ENCODE peak calls at places on chromosomes 7 and 10, in four cellular contexts. O is gastrocnemius medialis, P is tibial artery, X is ovary. V is an unnamed sample.

GRCh38 chr10:72025832-72026231 is 61.6 kb downstream of the CHST3 start:
- DNase-seq in O (no peak), P (no peak), X (no peak), V (no peak)

GRCh38 chr10:48798486-48799254 is 114.0 kb downstream of the WDFY4 start:
- DNase-seq in O (no peak), P (no peak), X (no peak), V (no peak)

GRCh38 chr10:100008708-100009282 is 952 bp downstream of the DNMBP start:
- DNase-seq in O (no peak), P (no peak), X (no peak), V (no peak)

GRCh38 chr10:7585228-7585627 is 81.5 kb downstream of the ITIH5 start:
- DNase-seq in O (no peak), P (peak; percentile 46), X (no peak), V (no peak)

GRCh38 chr10:87845624-87846377 is 17.5 kb downstream of the KLLN start:
- DNase-seq in O (no peak), P (no peak), X (no peak), V (no peak)

GRCh38 chr7:117828831-117829230 is 44.4 kb downstream of the CTTNBP2 start:
- DNase-seq in O (no peak), P (no peak), X (no peak), V (no peak)

GRCh38 chr10:15370212-15370740 is 813 bp downstream of the FAM171A1 start:
- DNase-seq in O (no peak), P (no peak), X (peak; percentile 31), V (peak; percentile 13)

GRCh38 chr7:111560773-111561658 is 1.3 kb downstream of the IMMP2L start:
- DNase-seq in O (no peak), P (no peak), X (no peak), V (no peak)

GRCh38 chr7:123440202-123440601 is 94.2 kb downstream of the IQUB start:
- DNase-seq in O (no peak), P (no peak), X (no peak), V (no peak)

GRCh38 chr10:79340646-79341244 is 6.5 kb upstream of the PPIF start:
- DNase-seq in O (no peak), P (no peak), X (no peak), V (peak; percentile 22)

GRCh38 chr7:111796671-111797070 is 234.4 kb upstream of the IMMP2L start:
- DNase-seq in O (no peak), P (no peak), X (no peak), V (no peak)

GRCh38 chr7:12584940-12585339 is 14.4 kb downstream of the SCIN start:
- DNase-seq in O (no peak), P (no peak), X (no peak), V (no peak)

GRCh38 chr7:818031-818699 is 14.1 kb upstream of the SUN1 start:
- DNase-seq in O (no peak), P (no peak), X (no peak), V (no peak)

GRCh38 chr10:28774051-28774995 is 97.0 kb downstream of the BAMBI start:
- DNase-seq in O (no peak), P (no peak), X (no peak), V (no peak)

GRCh38 chr10:75021851-75022250 is 89.6 kb upstream of the SAMD8 start:
- DNase-seq in O (no peak), P (no peak), X (no peak), V (no peak)

GRCh38 chr10:91312031-91312733 is 91.7 kb downstream of the PCGF5 start:
- DNase-seq in O (no peak), P (no peak), X (no peak), V (no peak)

GRCh38 chr7:127380479-127380878 is 12.0 kb downstream of the ZNF800 start:
- DNase-seq in O (no peak), P (no peak), X (no peak), V (no peak)

GRCh38 chr7:142353147-142354058 is 95.5 kb upstream of the PRSS58 start:
- DNase-seq in O (no peak), P (no peak), X (no peak), V (no peak)

GRCh38 chr10:95567903-95568630 is 6.9 kb upstream of the SORBS1 start:
- DNase-seq in O (no peak), P (no peak), X (no peak), V (no peak)

GRCh38 chr10:34760606-34761005 is 54.5 kb downstream of the PARD3 start:
- DNase-seq in O (peak; percentile 89), P (no peak), X (no peak), V (no peak)

GRCh38 chr7:47314728-47315601 is 266.9 kb downstream of the TNS3 start:
- DNase-seq in O (no peak), P (no peak), X (peak; percentile 40), V (no peak)

GRCh38 chr7:151571471-151571870 is 51.8 kb upstream of the RHEB start:
- DNase-seq in O (no peak), P (no peak), X (no peak), V (no peak)

GRCh38 chr7:127383123-127383835 is 9.2 kb downstream of the ZNF800 start:
- DNase-seq in O (no peak), P (no peak), X (no peak), V (no peak)

GRCh38 chr10:96960872-96961271 is 128.8 kb downstream of the LCOR start:
- DNase-seq in O (no peak), P (no peak), X (no peak), V (no peak)

GRCh38 chr7:56290548-56290947 is 174.3 kb upstream of the NUPR2 start:
- DNase-seq in O (no peak), P (no peak), X (no peak), V (no peak)

GRCh38 chr7:56287429-56288138 is 171.4 kb upstream of the NUPR2 start:
- DNase-seq in O (no peak), P (peak; percentile 68), X (no peak), V (no peak)
- H3K4me3 ChIP-seq in O (peak overlapping the region; percentile 47), P (peak overlapping the region; percentile 52), X (no peak overlapping the region), V (no peak overlapping the region)

GRCh38 chr10:110825510-110825909 is 46.2 kb upstream of the PDCD4 start:
- DNase-seq in O (no peak), P (no peak), X (no peak), V (no peak)

GRCh38 chr10:110822708-110823291 is 48.9 kb upstream of the PDCD4 start:
- DNase-seq in O (no peak), P (no peak), X (no peak), V (no peak)

GRCh38 chr10:110824152-110824441 is 47.6 kb upstream of the PDCD4 start:
- DNase-seq in O (no peak), P (no peak), X (no peak), V (no peak)

GRCh38 chr10:110822065-110822707 is 49.5 kb upstream of the PDCD4 start:
- DNase-seq in O (no peak), P (no peak), X (no peak), V (no peak)

DNA sequence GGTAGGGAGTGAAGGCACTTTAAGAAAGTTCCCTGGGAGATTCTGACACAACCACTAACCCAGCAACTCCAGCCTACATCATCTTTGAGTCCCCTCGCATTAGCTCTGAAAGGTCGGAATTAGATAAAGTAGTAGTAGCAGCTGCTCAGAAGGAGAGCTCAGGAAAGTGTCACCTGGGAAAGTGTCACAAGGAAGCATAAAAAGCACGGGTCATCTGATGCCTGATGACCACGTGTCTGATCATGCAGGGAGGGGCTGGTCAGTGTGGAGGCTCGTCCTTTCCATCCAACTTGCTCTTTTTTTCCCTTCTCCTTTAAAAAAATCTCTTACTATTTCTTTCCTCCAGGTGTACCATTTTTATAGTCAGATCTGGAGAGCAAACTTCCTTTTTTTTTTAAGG is 47.1 kb upstream of the PDCD4 start:
- DNase-seq in O (no peak), P (no peak), X (no peak), V (no peak)
- H3K4me1 ChIP-seq in O (peaks cover 75% of the 10 kb centered on the region), P (peaks cover 46% of the 10 kb centered on the region), X (peaks cover 35% of the 10 kb centered on the region), V (no peaks in the 10 kb centered on the region)

GRCh38 chr10:31100662-31101061 is 69.0 kb upstream of the ZNF438 start:
- DNase-seq in O (no peak), P (no peak), X (no peak), V (no peak)
- H3K4me3 ChIP-seq in O (no peak overlapping the region), P (no peak overlapping the region), X (no peak overlapping the region), V (no peak overlapping the region)

GRCh38 chr10:70510904-70511303 is 32.3 kb downstream of the PALD1 start:
- DNase-seq in O (no peak), P (no peak), X (no peak), V (no peak)

GRCh38 chr10:70510453-70510852 is 31.9 kb downstream of the PALD1 start:
- DNase-seq in O (no peak), P (no peak), X (no peak), V (no peak)

GRCh38 chr10:70513848-70514309 is 35.3 kb downstream of the PALD1 start:
- DNase-seq in O (no peak), P (no peak), X (no peak), V (no peak)

GRCh38 chr10:70514591-70514990 is 36.0 kb downstream of the PALD1 start:
- DNase-seq in O (no peak), P (no peak), X (no peak), V (no peak)

DNA sequence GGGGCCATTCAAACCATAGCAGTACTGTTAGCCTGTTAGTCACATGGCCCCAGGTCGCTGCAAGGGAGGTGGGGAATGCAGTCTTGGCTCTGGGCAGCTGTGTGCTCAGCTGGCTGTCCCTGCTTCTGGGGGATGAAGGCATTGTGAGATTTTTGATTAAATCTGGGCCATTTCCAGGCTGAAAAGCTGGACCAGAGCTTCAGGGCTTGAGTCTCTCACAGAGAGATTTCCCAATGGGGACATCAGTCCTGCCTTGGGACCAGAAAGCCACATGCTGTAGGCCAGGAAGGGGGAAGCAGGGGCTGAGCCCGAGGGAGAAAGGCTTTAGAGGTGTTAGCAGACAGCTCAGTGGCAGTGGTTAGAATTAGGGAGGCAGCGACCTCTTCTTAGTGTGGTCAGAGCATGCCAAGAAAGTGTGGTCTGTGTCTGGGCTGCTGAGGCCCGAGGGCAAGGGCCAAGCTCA is 33.6 kb downstream of the PALD1 start:
- DNase-seq in O (no peak), P (no peak), X (no peak), V (no peak)
- H3K4me1 ChIP-seq in O (peaks cover 61% of the 10 kb centered on the region), P (peaks cover 37% of the 10 kb centered on the region), X (peaks cover 47% of the 10 kb centered on the region), V (no peaks in the 10 kb centered on the region)

GRCh38 chr7:128931186-128931798 is 6.4 kb upstream of the IRF5 start:
- DNase-seq in O (no peak), P (no peak), X (no peak), V (no peak)

GRCh38 chr7:128929201-128929808 is 8.4 kb upstream of the IRF5 start:
- DNase-seq in O (no peak), P (no peak), X (no peak), V (no peak)

GRCh38 chr7:128932862-128933821 is 4.6 kb upstream of the IRF5 start:
- DNase-seq in O (peak; percentile 30), P (no peak), X (no peak), V (peak; percentile 19)

GRCh38 chr7:128934361-128935352 is 3.1 kb upstream of the IRF5 start:
- DNase-seq in O (no peak), P (no peak), X (no peak), V (no peak)

GRCh38 chr7:128931965-128932861 is 5.5 kb upstream of the IRF5 start:
- DNase-seq in O (no peak), P (no peak), X (no peak), V (no peak)
- H3K4me3 ChIP-seq in O (no peak overlapping the region), P (no peak overlapping the region), X (no peak overlapping the region), V (peak overlapping the region; percentile 22)

GRCh38 chr7:74030861-74031260 is 2.9 kb downstream of the ELN start:
- DNase-seq in O (no peak), P (no peak), X (no peak), V (no peak)
- H3K4me1 ChIP-seq in O (peaks cover 39% of the 10 kb centered on the region), P (peaks cover 65% of the 10 kb centered on the region), X (peaks cover 31% of the 10 kb centered on the region), V (peaks cover 4% of the 10 kb centered on the region)

V was measured in CD8-positive, alpha-beta memory T cell.